ENCODE peak calls at places on chromosomes 13 and 19, in eight cellular contexts. H is Panc1, T is ascending aorta, L is psoas muscle, O is PC-3, G is fibroblast of lung, P is keratinocyte, D is mucosa of descending colon. S is an unnamed sample.

GRCh38 chr19:43425567-43426392 is 11.1 kb downstream of the TEX101 start:
- DNase-seq in H (no peak), T (no peak), L (no peak), O (peak; percentile 49), G (peak; percentile 19), P (no peak), D (peak; percentile 78), S (peak; percentile 96)

GRCh38 chr13:63948045-63948444 is 2532.4 kb upstream of the PCDH20 start:
- DNase-seq in H (peak; percentile 15), T (no peak), L (no peak), O (no peak), G (peak; percentile 58), P (no peak), D (no peak), S (no peak)

GRCh38 chr13:20336761-20337160 is 104.6 kb upstream of the GJB6 start:
- DNase-seq in H (no peak), T (no peak), L (no peak), O (no peak), G (no peak), P (no peak), D (no peak), S (no peak)

GRCh38 chr19:40745402-40745780 is 4.9 kb downstream of the ACTMAP start:
- DNase-seq in H (no peak), T (no peak), L (no peak), O (no peak), G (peak; percentile 61), P (no peak), D (no peak), S (no peak)

GRCh38 chr19:11658954-11659353 is 61.7 kb downstream of the ZNF627 start:
- DNase-seq in H (no peak), T (no peak), L (no peak), O (no peak), G (no peak), P (no peak), D (no peak), S (no peak)

GRCh38 chr19:36707134-36707533 is 19.7 kb downstream of the ZNF567 start:
- DNase-seq in H (no peak), T (no peak), L (no peak), O (no peak), G (no peak), P (no peak), D (no peak), S (no peak)

GRCh38 chr13:76148926-76149325 is 512.8 kb downstream of the LMO7 start:
- DNase-seq in H (no peak), T (no peak), L (no peak), O (peak; percentile 59), G (peak; percentile 70), P (no peak), D (no peak), S (no peak)

GRCh38 chr19:1063030-1063908 is 3.7 kb upstream of the ARHGAP45 start:
- DNase-seq in H (no peak), T (no peak), L (peak; percentile 23), O (peak; percentile 29), G (no peak), P (no peak), D (peak; percentile 78), S (no peak)

GRCh38 chr13:29511439-29511814 is 84.1 kb downstream of the SLC7A1 start:
- DNase-seq in H (no peak), T (no peak), L (no peak), O (no peak), G (no peak), P (no peak), D (no peak), S (no peak)

GRCh38 chr13:81916471-81916870 is 1575.5 kb upstream of the SPRY2 start:
- DNase-seq in H (no peak), T (no peak), L (no peak), O (peak; percentile 9), G (no peak), P (no peak), D (no peak), S (no peak)

GRCh38 chr19:2547721-2548120 is 71.8 kb downstream of the GADD45B start:
- DNase-seq in H (no peak), T (no peak), L (no peak), O (no peak), G (no peak), P (no peak), D (peak; percentile 40), S (no peak)

GRCh38 chr19:14674764-14675163 is at the start of gene ADGRE3:
- DNase-seq in H (no peak), T (no peak), L (no peak), O (no peak), G (no peak), P (no peak), D (no peak), S (no peak)
- H3K4me3 ChIP-seq in H (no peak within 1 kb of the TSS), T (no peak within 1 kb of the TSS), L (no peak within 1 kb of the TSS), O (no peak within 1 kb of the TSS), G (no peak within 1 kb of the TSS), P (no peak within 1 kb of the TSS), D (no peak within 1 kb of the TSS), S (no peak within 1 kb of the TSS)

DNA sequence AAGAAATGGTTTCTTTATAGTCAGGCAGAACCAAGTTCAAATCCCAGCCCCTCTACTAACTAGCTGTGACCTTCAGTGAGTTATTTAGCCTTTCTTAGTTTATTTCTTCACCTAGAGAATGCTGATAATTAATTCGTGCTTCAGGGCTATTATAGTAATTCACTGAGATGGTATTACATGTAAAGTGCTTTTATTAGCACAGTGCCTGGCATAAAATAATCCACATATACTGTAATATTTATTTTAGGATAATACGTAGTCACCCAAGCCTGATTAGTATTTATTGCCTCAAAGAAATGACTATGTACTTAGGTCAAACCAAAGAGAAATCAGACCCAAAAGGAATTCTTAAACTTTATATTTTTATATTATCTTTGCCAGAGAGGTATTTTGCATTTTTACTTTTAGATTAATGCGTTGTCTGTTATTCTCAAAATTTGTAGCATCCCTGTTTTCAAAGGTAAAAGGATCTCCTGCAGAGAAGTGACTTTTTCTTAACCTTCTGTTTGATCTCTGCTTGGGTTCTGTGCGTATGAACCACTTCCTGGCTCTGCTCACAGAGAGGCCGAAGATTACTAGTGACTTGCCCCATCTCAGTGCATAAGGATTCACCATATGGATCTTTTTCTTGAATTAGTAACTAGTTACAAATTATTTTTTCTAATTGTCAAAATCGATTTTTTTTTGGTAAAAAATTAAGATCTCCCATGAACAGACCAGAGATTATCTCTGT is 19.7 kb downstream of the UBAC2 start:
- DNase-seq in H (no peak), T (no peak), L (no peak), O (no peak), G (no peak), P (no peak), D (no peak), S (peak; percentile 37)
- H3K4me1 ChIP-seq in H (no peaks in the 10 kb centered on the region), T (no peaks in the 10 kb centered on the region), L (peaks cover 77% of the 10 kb centered on the region), O (no peaks in the 10 kb centered on the region), G (no peaks in the 10 kb centered on the region), P (peaks cover 38% of the 10 kb centered on the region), D (no peaks in the 10 kb centered on the region), S (peaks cover 2% of the 10 kb centered on the region)

GRCh38 chr13:96041326-96042092 is 11.7 kb downstream of the UGGT2 start:
- DNase-seq in H (no peak), T (no peak), L (no peak), O (no peak), G (no peak), P (no peak), D (no peak), S (no peak)
- H3K4me3 ChIP-seq in H (no peak overlapping the region), T (no peak overlapping the region), L (no peak overlapping the region), O (no peak overlapping the region), G (no peak overlapping the region), P (no peak overlapping the region), D (no peak overlapping the region), S (no peak overlapping the region)

DNA sequence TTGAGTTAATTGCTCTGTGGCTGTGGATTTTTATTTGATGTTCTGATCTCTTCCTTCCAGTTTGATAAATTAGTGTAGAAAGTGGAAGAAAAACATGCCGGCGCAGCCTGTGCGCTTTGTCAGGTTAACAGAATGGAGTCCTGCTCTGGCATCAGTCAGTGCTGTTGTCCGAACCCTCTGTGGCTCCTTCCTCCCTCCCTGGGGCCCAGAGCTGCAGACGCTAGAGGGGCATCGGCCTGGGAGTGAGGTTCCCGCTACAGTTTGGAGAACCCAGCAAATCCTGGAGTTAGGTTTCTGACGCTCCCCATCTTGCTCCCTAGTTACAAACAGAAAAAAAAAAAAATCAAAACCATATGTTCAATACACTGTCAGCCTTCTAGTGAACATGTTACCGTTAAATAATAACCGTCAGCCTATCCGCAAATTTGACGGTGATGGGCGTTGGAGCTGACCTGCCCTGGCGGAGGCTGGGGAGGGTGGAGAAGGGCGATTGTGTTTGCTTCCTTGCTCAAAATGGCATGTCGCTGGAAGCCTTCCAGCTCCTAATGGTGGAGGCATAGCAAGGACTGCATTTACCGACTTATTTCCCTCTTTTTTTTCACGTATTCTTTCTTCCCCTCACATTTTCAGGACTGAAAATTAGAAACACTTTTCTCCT is 13.5 kb downstream of the MBNL2 start:
- DNase-seq in H (no peak), T (no peak), L (no peak), O (no peak), G (no peak), P (no peak), D (peak; percentile 70), S (peak; percentile 62)
- H3K4me1 ChIP-seq in H (peaks cover 96% of the 10 kb centered on the region), T (no peaks in the 10 kb centered on the region), L (peaks cover 83% of the 10 kb centered on the region), O (no peaks in the 10 kb centered on the region), G (peaks cover 11% of the 10 kb centered on the region), P (no peaks in the 10 kb centered on the region), D (peaks cover 60% of the 10 kb centered on the region), S (peaks cover 35% of the 10 kb centered on the region)